ENCODE peak calls at places on chromosomes 16 and 17, in eight cellular contexts. One of them, this sample, is unnamed.

GRCh38 chr17:5933430-5933829 is 136.7 kb upstream of the WSCD1 start:
- DNase-seq in transverse colon: no peak
- DNase-seq in breast epithelium: no peak
- DNase-seq in K562: no peak
- DNase-seq in uterus: no peak
- DNase-seq in body of pancreas: no peak
- DNase-seq in stomach: no peak
- DNase-seq in esophagus squamous epithelium: no peak
- DNase-seq in this sample: no peak

GRCh38 chr16:66432429-66432828 is 5.3 kb downstream of the BEAN1 start:
- DNase-seq in transverse colon: no peak
- DNase-seq in K562: no peak
- DNase-seq in body of pancreas: no peak
- DNase-seq in stomach: no peak
- DNase-seq in uterus: no peak
- DNase-seq in breast epithelium: no peak
- DNase-seq in esophagus squamous epithelium: no peak
- DNase-seq in this sample: no peak

GRCh38 chr16:19948186-19949104 is 63.8 kb upstream of the GPRC5B start:
- DNase-seq in breast epithelium: no peak
- DNase-seq in body of pancreas: no peak
- DNase-seq in transverse colon: no peak
- DNase-seq in uterus: no peak
- DNase-seq in stomach: no peak
- DNase-seq in K562: no peak
- DNase-seq in esophagus squamous epithelium: no peak
- DNase-seq in this sample: no peak

GRCh38 chr17:72123496-72123963 is 2.7 kb downstream of the SOX9 start:
- DNase-seq in body of pancreas: no peak
- DNase-seq in breast epithelium: no peak
- DNase-seq in stomach: peak; percentile 37
- DNase-seq in esophagus squamous epithelium: no peak
- DNase-seq in K562: no peak
- DNase-seq in transverse colon: no peak
- DNase-seq in uterus: no peak
- DNase-seq in this sample: no peak

GRCh38 chr16:8831450-8832382 is 34.1 kb downstream of the PMM2 start:
- DNase-seq in stomach: no peak
- DNase-seq in K562: no peak
- DNase-seq in body of pancreas: no peak
- DNase-seq in uterus: no peak
- DNase-seq in breast epithelium: no peak
- DNase-seq in esophagus squamous epithelium: no peak
- DNase-seq in transverse colon: no peak
- DNase-seq in this sample: no peak

GRCh38 chr17:6981426-6981825 is 14.4 kb upstream of the ALOX12 start:
- DNase-seq in transverse colon: no peak
- DNase-seq in K562: no peak
- DNase-seq in body of pancreas: no peak
- DNase-seq in uterus: no peak
- DNase-seq in breast epithelium: no peak
- DNase-seq in esophagus squamous epithelium: no peak
- DNase-seq in stomach: no peak
- DNase-seq in this sample: no peak

GRCh38 chr16:49855280-49855821 is 561 bp downstream of the ZNF423 start:
- DNase-seq in K562: peak; percentile 71
- DNase-seq in esophagus squamous epithelium: no peak
- DNase-seq in body of pancreas: peak; percentile 90
- DNase-seq in transverse colon: peak; percentile 93
- DNase-seq in breast epithelium: peak; percentile 85
- DNase-seq in uterus: peak; percentile 87
- DNase-seq in stomach: peak; percentile 88
- DNase-seq in this sample: peak; percentile 91

GRCh38 chr16:52528393-52529080 is 18.4 kb downstream of the TOX3 start:
- DNase-seq in stomach: peak; percentile 86
- DNase-seq in K562: no peak
- DNase-seq in body of pancreas: peak; percentile 23
- DNase-seq in transverse colon: no peak
- DNase-seq in uterus: no peak
- DNase-seq in esophagus squamous epithelium: no peak
- DNase-seq in breast epithelium: no peak
- DNase-seq in this sample: no peak

GRCh38 chr17:77281904-77282367 is 141.2 kb downstream of the SEC14L1 start:
- DNase-seq in uterus: no peak
- DNase-seq in transverse colon: peak; percentile 72
- DNase-seq in esophagus squamous epithelium: no peak
- DNase-seq in body of pancreas: no peak
- DNase-seq in breast epithelium: no peak
- DNase-seq in K562: no peak
- DNase-seq in stomach: peak; percentile 65
- DNase-seq in this sample: no peak

GRCh38 chr16:58487566-58488351 is 12.2 kb upstream of the NDRG4 start:
- DNase-seq in breast epithelium: peak; percentile 81
- DNase-seq in uterus: peak; percentile 82
- DNase-seq in esophagus squamous epithelium: no peak
- DNase-seq in K562: peak; percentile 87
- DNase-seq in body of pancreas: peak; percentile 82
- DNase-seq in transverse colon: peak; percentile 79
- DNase-seq in stomach: peak; percentile 84
- DNase-seq in this sample: peak; percentile 95

GRCh38 chr16:79623076-79623475 is 22.5 kb upstream of the MAF start:
- DNase-seq in transverse colon: no peak
- DNase-seq in breast epithelium: no peak
- DNase-seq in stomach: no peak
- DNase-seq in uterus: no peak
- DNase-seq in esophagus squamous epithelium: no peak
- DNase-seq in K562: no peak
- DNase-seq in body of pancreas: no peak
- DNase-seq in this sample: no peak

GRCh38 chr16:81485824-81486554 is 41.4 kb downstream of the CMIP start:
- DNase-seq in stomach: no peak
- DNase-seq in transverse colon: no peak
- DNase-seq in uterus: no peak
- DNase-seq in breast epithelium: no peak
- DNase-seq in body of pancreas: no peak
- DNase-seq in esophagus squamous epithelium: no peak
- DNase-seq in K562: no peak
- DNase-seq in this sample: peak; percentile 77

GRCh38 chr16:67968440-67969285 is at the start of gene SLC12A4:
- DNase-seq in K562: peak; percentile 94
- DNase-seq in esophagus squamous epithelium: peak; percentile 23
- DNase-seq in uterus: peak; percentile 87
- DNase-seq in body of pancreas: peak; percentile 87
- DNase-seq in breast epithelium: peak; percentile 76
- DNase-seq in stomach: peak; percentile 82
- DNase-seq in transverse colon: peak; percentile 85
- DNase-seq in this sample: peak; percentile 87
- TF ChIP-seq POLR2A in K562: peak; percentile 54
- TF ChIP-seq POLR2A in esophagus squamous epithelium: peak; percentile 46
- TF ChIP-seq POLR2A in uterus: peak; percentile 90
- TF ChIP-seq POLR2A in body of pancreas: peak; percentile 77
- TF ChIP-seq POLR2A in breast epithelium: no peak
- TF ChIP-seq POLR2A in stomach: no peak
- TF ChIP-seq POLR2A in transverse colon: peak; percentile 55
- TF ChIP-seq POLR2A in this sample: peak; percentile 84

DNA sequence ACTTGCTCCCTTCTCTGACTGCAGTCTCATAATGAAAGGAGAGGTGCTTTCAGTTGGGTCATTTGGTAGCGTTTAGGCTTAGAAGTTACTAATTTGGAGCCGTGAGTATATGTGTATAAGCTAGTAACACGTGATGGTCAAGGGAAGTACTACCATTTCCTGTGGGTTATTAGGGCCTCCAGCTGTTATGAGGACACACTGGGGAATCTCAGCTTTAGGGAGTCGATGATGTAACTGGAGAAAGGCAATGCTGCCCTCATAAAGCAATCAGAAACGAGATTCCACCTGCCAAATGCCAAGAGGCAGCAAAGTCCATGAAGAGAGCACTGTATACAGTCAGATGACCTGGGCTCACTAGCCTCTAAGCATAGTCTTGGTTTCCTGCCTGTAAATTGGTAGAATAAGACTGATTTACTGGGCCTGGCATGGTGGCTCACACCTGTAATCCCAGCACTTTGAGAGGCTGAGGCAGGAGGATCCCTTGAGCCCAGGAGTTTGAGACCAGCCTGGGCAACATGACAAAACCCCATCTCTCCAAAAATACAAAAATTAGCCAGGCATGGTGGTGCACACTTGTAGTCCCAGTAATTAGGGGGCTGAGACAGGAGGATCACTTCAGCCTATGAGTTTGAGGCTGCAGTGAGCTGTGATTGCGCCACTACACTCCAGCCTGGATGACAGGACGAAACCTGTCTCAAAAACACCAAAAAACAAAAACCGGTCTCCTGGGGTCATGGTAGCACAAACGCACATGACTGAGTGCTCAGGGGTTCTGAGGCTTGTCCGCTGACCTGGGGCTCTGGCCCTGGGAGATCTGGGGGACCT is 53.0 kb downstream of the SF3B3 start:
- DNase-seq in uterus: no peak
- DNase-seq in transverse colon: peak; percentile 33
- DNase-seq in esophagus squamous epithelium: no peak
- DNase-seq in body of pancreas: no peak
- DNase-seq in stomach: no peak
- DNase-seq in breast epithelium: no peak
- DNase-seq in K562: peak; percentile 25
- DNase-seq in this sample: no peak
- TF ChIP-seq POLR2A in uterus: no peak
- TF ChIP-seq POLR2A in transverse colon: no peak
- TF ChIP-seq POLR2A in esophagus squamous epithelium: no peak
- TF ChIP-seq POLR2A in body of pancreas: no peak
- TF ChIP-seq POLR2A in stomach: no peak
- TF ChIP-seq POLR2A in breast epithelium: no peak
- TF ChIP-seq POLR2A in K562: peak; percentile 82
- TF ChIP-seq POLR2A in this sample: no peak

GRCh38 chr16:69108069-69108904 is 2.8 kb downstream of the HAS3 start:
- DNase-seq in uterus: no peak
- DNase-seq in body of pancreas: no peak
- DNase-seq in K562: no peak
- DNase-seq in esophagus squamous epithelium: no peak
- DNase-seq in breast epithelium: no peak
- DNase-seq in transverse colon: no peak
- DNase-seq in stomach: no peak
- DNase-seq in this sample: no peak

GRCh38 chr16:69106491-69107291 is 1.2 kb downstream of the HAS3 start:
- DNase-seq in esophagus squamous epithelium: no peak
- DNase-seq in uterus: no peak
- DNase-seq in K562: no peak
- DNase-seq in body of pancreas: no peak
- DNase-seq in transverse colon: peak; percentile 18
- DNase-seq in stomach: no peak
- DNase-seq in breast epithelium: no peak
- DNase-seq in this sample: no peak

GRCh38 chr16:69108905-69109252 is 3.4 kb downstream of the HAS3 start:
- DNase-seq in uterus: no peak
- DNase-seq in stomach: no peak
- DNase-seq in body of pancreas: no peak
- DNase-seq in transverse colon: no peak
- DNase-seq in esophagus squamous epithelium: no peak
- DNase-seq in K562: no peak
- DNase-seq in breast epithelium: no peak
- DNase-seq in this sample: no peak

GRCh38 chr16:69107311-69107962 is 2.0 kb downstream of the HAS3 start:
- DNase-seq in body of pancreas: peak; percentile 48
- DNase-seq in breast epithelium: no peak
- DNase-seq in K562: no peak
- DNase-seq in esophagus squamous epithelium: no peak
- DNase-seq in transverse colon: peak; percentile 72
- DNase-seq in stomach: peak; percentile 50
- DNase-seq in uterus: no peak
- DNase-seq in this sample: no peak

DNA sequence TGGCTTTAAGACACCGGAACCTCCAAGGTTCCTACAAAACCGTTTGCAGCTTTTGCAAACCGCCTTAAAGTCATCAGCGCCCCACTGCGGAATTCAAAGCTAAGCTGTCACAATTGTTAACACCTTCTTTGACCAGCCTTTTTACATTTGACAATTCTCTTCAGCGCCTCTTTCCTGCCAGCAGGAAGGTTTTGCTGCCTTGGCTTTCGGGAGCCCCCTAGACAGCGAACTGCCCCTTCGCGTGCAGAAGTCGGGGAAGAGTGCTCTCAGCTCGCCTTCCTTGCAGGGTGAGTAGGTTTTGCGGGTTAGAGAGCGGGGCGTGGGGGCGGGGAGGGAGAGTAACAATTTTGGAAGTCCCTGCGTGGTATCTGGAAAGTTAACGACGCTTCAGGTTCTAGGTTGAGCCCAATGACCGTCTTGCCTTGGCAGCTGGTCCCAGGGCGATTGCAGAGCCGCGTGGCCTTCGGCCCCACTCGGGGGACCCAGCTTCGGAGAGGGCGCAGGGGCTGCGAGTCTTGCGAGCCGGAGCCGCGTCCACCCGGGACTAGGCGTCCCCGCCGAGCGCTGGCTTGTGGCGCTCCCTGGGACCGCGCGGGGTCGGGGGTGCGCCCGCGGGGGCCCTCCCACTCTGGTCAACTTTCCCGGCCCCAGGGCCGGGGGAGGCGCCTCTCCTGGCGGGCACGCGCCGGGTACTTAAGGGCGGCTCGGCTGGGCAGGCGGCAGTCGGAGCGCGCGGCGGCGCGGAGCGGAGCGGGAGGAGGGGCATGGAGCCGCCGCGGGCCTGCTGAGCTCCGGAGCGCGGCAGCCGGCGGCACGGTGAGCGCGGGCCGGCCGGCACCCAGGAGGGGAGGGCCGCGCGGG is at the start of gene HAS3:
- DNase-seq in transverse colon: peak; percentile 75
- DNase-seq in K562: peak; percentile 75
- DNase-seq in stomach: peak; percentile 65
- DNase-seq in uterus: no peak
- DNase-seq in body of pancreas: peak; percentile 58
- DNase-seq in breast epithelium: no peak
- DNase-seq in esophagus squamous epithelium: no peak
- DNase-seq in this sample: peak; percentile 55
- TF ChIP-seq POLR2A in transverse colon: no peak
- TF ChIP-seq POLR2A in K562: no peak
- TF ChIP-seq POLR2A in stomach: no peak
- TF ChIP-seq POLR2A in uterus: peak; percentile 10
- TF ChIP-seq POLR2A in body of pancreas: peak; percentile 43
- TF ChIP-seq POLR2A in breast epithelium: no peak
- TF ChIP-seq POLR2A in esophagus squamous epithelium: no peak
- TF ChIP-seq POLR2A in this sample: no peak

DNA sequence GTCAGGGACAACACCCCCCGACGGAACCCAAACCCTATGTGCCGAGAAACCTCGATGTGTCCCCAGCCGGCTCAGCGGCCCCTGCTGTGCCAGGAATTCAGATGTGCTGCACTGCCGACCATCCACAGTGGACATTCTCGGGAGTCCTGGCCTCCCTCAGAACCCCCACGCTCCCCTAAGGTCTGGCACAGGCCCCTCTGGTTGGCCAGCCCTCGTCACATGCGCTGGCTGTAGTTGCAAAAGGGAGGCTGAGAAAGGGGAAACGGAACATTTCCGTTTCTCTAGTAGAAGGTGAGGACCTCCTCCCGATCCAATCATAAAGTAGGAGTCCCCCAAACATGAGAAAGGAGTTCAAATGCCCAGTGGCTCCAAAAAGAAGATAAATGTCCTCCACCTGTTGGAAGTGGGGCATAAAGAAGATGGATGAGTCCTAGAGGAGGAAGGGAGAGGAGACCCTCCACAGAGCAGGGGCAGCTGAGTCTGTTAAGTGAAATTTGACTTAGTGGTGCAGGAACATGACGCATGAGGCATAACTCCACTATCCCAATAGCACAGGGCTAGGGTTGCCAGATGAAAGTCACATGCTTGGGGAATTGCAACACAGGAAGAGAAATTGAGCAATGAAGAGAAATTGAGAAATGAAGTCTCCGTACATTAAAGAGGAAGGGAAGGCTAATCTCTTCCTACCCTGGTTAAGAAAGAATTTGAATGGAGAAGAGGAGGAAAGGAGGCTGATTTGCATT is 49.3 kb upstream of the WSB1 start:
- DNase-seq in uterus: peak; percentile 88
- DNase-seq in K562: no peak
- DNase-seq in breast epithelium: no peak
- DNase-seq in body of pancreas: peak; percentile 70
- DNase-seq in transverse colon: peak; percentile 41
- DNase-seq in esophagus squamous epithelium: no peak
- DNase-seq in stomach: no peak
- DNase-seq in this sample: peak; percentile 80
- TF ChIP-seq POLR2A in uterus: no peak
- TF ChIP-seq POLR2A in K562: no peak
- TF ChIP-seq POLR2A in breast epithelium: peak; percentile 27
- TF ChIP-seq POLR2A in body of pancreas: peak; percentile 47
- TF ChIP-seq POLR2A in transverse colon: no peak
- TF ChIP-seq POLR2A in esophagus squamous epithelium: no peak
- TF ChIP-seq POLR2A in stomach: no peak
- TF ChIP-seq POLR2A in this sample: peak; percentile 18

This sample was measured in adrenal gland.